ENCODE peak calls at places on chromosomes 16 and 17, in four cellular contexts. One of them, this sample, is unnamed.

GRCh38 chr16:424033-424622 is 1.3 kb upstream of the RAB11FIP3 start:
- DNase-seq in non-pigmented ciliary epithelial cell: peak; percentile 67
- DNase-seq in IMR-90: peak; percentile 94
- DNase-seq in PC-9: peak; percentile 80
- DNase-seq in this sample: peak; percentile 71

GRCh38 chr16:85718682-85719081 is 29.9 kb upstream of the GINS2 start:
- DNase-seq in IMR-90: no peak
- DNase-seq in non-pigmented ciliary epithelial cell: no peak
- DNase-seq in PC-9: no peak
- DNase-seq in this sample: no peak

GRCh38 chr16:2003827-2004641 is 5.6 kb downstream of the ZNF598 start:
- DNase-seq in PC-9: peak; percentile 56
- DNase-seq in non-pigmented ciliary epithelial cell: no peak
- DNase-seq in IMR-90: peak; percentile 81
- DNase-seq in this sample: peak; percentile 34

GRCh38 chr16:4776141-4776705 is 9.3 kb upstream of the ZNF500 start:
- DNase-seq in IMR-90: no peak
- DNase-seq in non-pigmented ciliary epithelial cell: no peak
- DNase-seq in PC-9: no peak
- DNase-seq in this sample: no peak

GRCh38 chr16:49519741-49520140 is 146.1 kb downstream of the C16orf78 start:
- DNase-seq in PC-9: no peak
- DNase-seq in IMR-90: no peak
- DNase-seq in non-pigmented ciliary epithelial cell: no peak
- DNase-seq in this sample: no peak

GRCh38 chr17:3984719-3985444 is 20.6 kb upstream of the ATP2A3 start:
- DNase-seq in PC-9: no peak
- DNase-seq in IMR-90: no peak
- DNase-seq in non-pigmented ciliary epithelial cell: no peak
- DNase-seq in this sample: no peak

GRCh38 chr17:6913608-6914443 is 82.0 kb upstream of the ALOX12 start:
- DNase-seq in PC-9: no peak
- DNase-seq in non-pigmented ciliary epithelial cell: no peak
- DNase-seq in IMR-90: peak; percentile 42
- DNase-seq in this sample: peak; percentile 13

GRCh38 chr17:45016823-45017222 is 34.6 kb downstream of the DCAKD start:
- DNase-seq in IMR-90: no peak
- DNase-seq in non-pigmented ciliary epithelial cell: no peak
- DNase-seq in PC-9: no peak
- DNase-seq in this sample: no peak

GRCh38 chr17:4483012-4483840 is 15.5 kb upstream of the SPNS2 start:
- DNase-seq in non-pigmented ciliary epithelial cell: no peak
- DNase-seq in PC-9: peak; percentile 99
- DNase-seq in IMR-90: no peak
- DNase-seq in this sample: no peak

GRCh38 chr16:19113577-19114358 is at the start of gene ITPRIPL2:
- DNase-seq in IMR-90: peak; percentile 85
- DNase-seq in PC-9: peak; percentile 90
- DNase-seq in non-pigmented ciliary epithelial cell: no peak
- DNase-seq in this sample: peak; percentile 73

GRCh38 chr17:59277031-59277430 is 54.4 kb upstream of the YPEL2 start:
- DNase-seq in IMR-90: no peak
- DNase-seq in non-pigmented ciliary epithelial cell: no peak
- DNase-seq in PC-9: no peak
- DNase-seq in this sample: no peak

GRCh38 chr16:23174622-23175021 is 7.9 kb upstream of the SCNN1G start:
- DNase-seq in non-pigmented ciliary epithelial cell: no peak
- DNase-seq in IMR-90: peak; percentile 5
- DNase-seq in PC-9: no peak
- DNase-seq in this sample: peak; percentile 11

GRCh38 chr16:85545227-85545818 is 67.8 kb upstream of the GSE1 start:
- DNase-seq in non-pigmented ciliary epithelial cell: no peak
- DNase-seq in IMR-90: no peak
- DNase-seq in PC-9: no peak
- DNase-seq in this sample: no peak

GRCh38 chr17:59893617-59894100 is 738 bp downstream of the RPS6KB1 start:
- DNase-seq in IMR-90: peak; percentile 8
- DNase-seq in PC-9: no peak
- DNase-seq in non-pigmented ciliary epithelial cell: no peak
- DNase-seq in this sample: peak; percentile 4

GRCh38 chr16:69089091-69089912 is 16.2 kb upstream of the HAS3 start:
- DNase-seq in non-pigmented ciliary epithelial cell: no peak
- DNase-seq in PC-9: peak; percentile 62
- DNase-seq in IMR-90: peak; percentile 53
- DNase-seq in this sample: no peak

GRCh38 chr16:11779074-11779473 is 18.0 kb downstream of the ZC3H7A start:
- DNase-seq in PC-9: no peak
- DNase-seq in non-pigmented ciliary epithelial cell: no peak
- DNase-seq in IMR-90: no peak
- DNase-seq in this sample: no peak

GRCh38 chr16:50067290-50067853 is 1.6 kb downstream of the HEATR3 start:
- DNase-seq in PC-9: no peak
- DNase-seq in non-pigmented ciliary epithelial cell: peak; percentile 31
- DNase-seq in IMR-90: peak; percentile 74
- DNase-seq in this sample: peak; percentile 35

GRCh38 chr16:87847785-87848675 is 21.3 kb downstream of the SLC7A5 start:
- DNase-seq in non-pigmented ciliary epithelial cell: no peak
- DNase-seq in IMR-90: no peak
- DNase-seq in PC-9: no peak
- DNase-seq in this sample: no peak

GRCh38 chr17:7673239-7673638 is 14.1 kb downstream of the TP53 start:
- DNase-seq in PC-9: no peak
- DNase-seq in non-pigmented ciliary epithelial cell: no peak
- DNase-seq in IMR-90: no peak
- DNase-seq in this sample: no peak

GRCh38 chr17:285751-286422 is 66.7 kb downstream of the RPH3AL start:
- DNase-seq in non-pigmented ciliary epithelial cell: no peak
- DNase-seq in IMR-90: no peak
- DNase-seq in PC-9: peak; percentile 23
- DNase-seq in this sample: no peak